ENCODE peak calls at places on chromosomes 11 and 22, in eight cellular contexts. One of them, this sample, is unnamed.
A peak's percentile ranks its signal among the peaks of the same experiment; 100 is the strongest.

GRCh38 chr11:62445314-62445740 is 26.5 kb downstream of the SCGB1A1 start:
- DNase-seq in suprapubic skin: no peak
- DNase-seq in stomach: peak; percentile 53
- DNase-seq in esophagus muscularis mucosa: no peak
- DNase-seq in prostate gland: peak; percentile 66
- DNase-seq in transverse colon: peak; percentile 56
- DNase-seq in GM23338: no peak
- DNase-seq in endothelial cell of umbilical vein: peak; percentile 82
- DNase-seq in this sample: no peak

GRCh38 chr22:19713228-19713627 is 1.1 kb upstream of the SEPTIN5 start:
- DNase-seq in suprapubic skin: no peak
- DNase-seq in stomach: no peak
- DNase-seq in esophagus muscularis mucosa: no peak
- DNase-seq in prostate gland: no peak
- DNase-seq in transverse colon: no peak
- DNase-seq in GM23338: no peak
- DNase-seq in endothelial cell of umbilical vein: no peak
- DNase-seq in this sample: no peak

GRCh38 chr22:37782340-37783168 is 25.2 kb upstream of the GCAT start:
- DNase-seq in suprapubic skin: no peak
- DNase-seq in stomach: no peak
- DNase-seq in esophagus muscularis mucosa: no peak
- DNase-seq in prostate gland: no peak
- DNase-seq in transverse colon: no peak
- DNase-seq in GM23338: no peak
- DNase-seq in endothelial cell of umbilical vein: peak; percentile 29
- DNase-seq in this sample: no peak

GRCh38 chr11:113778111-113778910 is 1.3 kb upstream of the CLDN25 start:
- DNase-seq in suprapubic skin: no peak
- DNase-seq in stomach: peak; percentile 51
- DNase-seq in esophagus muscularis mucosa: no peak
- DNase-seq in prostate gland: peak; percentile 67
- DNase-seq in transverse colon: no peak
- DNase-seq in GM23338: no peak
- DNase-seq in endothelial cell of umbilical vein: peak; percentile 65
- DNase-seq in this sample: no peak

GRCh38 chr11:88480217-88480616 is 142.7 kb upstream of the CTSC start:
- DNase-seq in suprapubic skin: no peak
- DNase-seq in stomach: no peak
- DNase-seq in esophagus muscularis mucosa: no peak
- DNase-seq in prostate gland: no peak
- DNase-seq in transverse colon: no peak
- DNase-seq in GM23338: no peak
- DNase-seq in endothelial cell of umbilical vein: peak; percentile 86
- DNase-seq in this sample: no peak

GRCh38 chr11:67404515-67405195 is 772 bp downstream of the TBC1D10C start:
- DNase-seq in suprapubic skin: no peak
- DNase-seq in stomach: no peak
- DNase-seq in esophagus muscularis mucosa: no peak
- DNase-seq in prostate gland: no peak
- DNase-seq in transverse colon: no peak
- DNase-seq in GM23338: no peak
- DNase-seq in endothelial cell of umbilical vein: no peak
- DNase-seq in this sample: no peak

GRCh38 chr11:101583180-101584128 is at the start of gene TRPC6:
- DNase-seq in suprapubic skin: no peak
- DNase-seq in stomach: no peak
- DNase-seq in esophagus muscularis mucosa: no peak
- DNase-seq in prostate gland: peak; percentile 39
- DNase-seq in transverse colon: peak; percentile 11
- DNase-seq in GM23338: peak; percentile 86
- DNase-seq in endothelial cell of umbilical vein: no peak
- DNase-seq in this sample: no peak

GRCh38 chr11:120858740-120859139 is 165.2 kb upstream of the TBCEL start:
- DNase-seq in suprapubic skin: no peak
- DNase-seq in stomach: no peak
- DNase-seq in esophagus muscularis mucosa: no peak
- DNase-seq in prostate gland: no peak
- DNase-seq in transverse colon: no peak
- DNase-seq in GM23338: peak; percentile 47
- DNase-seq in endothelial cell of umbilical vein: peak; percentile 19
- DNase-seq in this sample: no peak

GRCh38 chr22:29382575-29383328 is 5.6 kb downstream of the AP1B1 start:
- DNase-seq in suprapubic skin: no peak
- DNase-seq in stomach: peak; percentile 63
- DNase-seq in esophagus muscularis mucosa: no peak
- DNase-seq in prostate gland: no peak
- DNase-seq in transverse colon: peak; percentile 67
- DNase-seq in GM23338: no peak
- DNase-seq in endothelial cell of umbilical vein: peak; percentile 58
- DNase-seq in this sample: no peak

GRCh38 chr22:49492308-49492707 is 335.4 kb downstream of the BRD1 start:
- DNase-seq in suprapubic skin: no peak
- DNase-seq in stomach: no peak
- DNase-seq in esophagus muscularis mucosa: no peak
- DNase-seq in prostate gland: no peak
- DNase-seq in transverse colon: no peak
- DNase-seq in GM23338: no peak
- DNase-seq in endothelial cell of umbilical vein: no peak
- DNase-seq in this sample: no peak

GRCh38 chr11:10778217-10778970 is 27.3 kb downstream of the CTR9 start:
- DNase-seq in suprapubic skin: no peak
- DNase-seq in stomach: no peak
- DNase-seq in esophagus muscularis mucosa: no peak
- DNase-seq in prostate gland: no peak
- DNase-seq in transverse colon: no peak
- DNase-seq in GM23338: no peak
- DNase-seq in endothelial cell of umbilical vein: no peak
- DNase-seq in this sample: no peak

GRCh38 chr11:44726278-44727113 is at the start of gene TSPAN18:
- DNase-seq in suprapubic skin: no peak
- DNase-seq in stomach: no peak
- DNase-seq in esophagus muscularis mucosa: no peak
- DNase-seq in prostate gland: no peak
- DNase-seq in transverse colon: no peak
- DNase-seq in GM23338: peak; percentile 78
- DNase-seq in endothelial cell of umbilical vein: no peak
- DNase-seq in this sample: no peak

GRCh38 chr11:8800498-8801110 is 110.4 kb upstream of the AKIP1 start:
- DNase-seq in suprapubic skin: peak; percentile 18
- DNase-seq in stomach: no peak
- DNase-seq in esophagus muscularis mucosa: no peak
- DNase-seq in prostate gland: no peak
- DNase-seq in transverse colon: no peak
- DNase-seq in GM23338: no peak
- DNase-seq in endothelial cell of umbilical vein: no peak
- DNase-seq in this sample: no peak

GRCh38 chr11:35893796-35894475 is 49.9 kb upstream of the LDLRAD3 start:
- DNase-seq in suprapubic skin: no peak
- DNase-seq in stomach: no peak
- DNase-seq in esophagus muscularis mucosa: peak; percentile 84
- DNase-seq in prostate gland: peak; percentile 73
- DNase-seq in transverse colon: peak; percentile 20
- DNase-seq in GM23338: peak; percentile 8
- DNase-seq in endothelial cell of umbilical vein: no peak
- DNase-seq in this sample: no peak

GRCh38 chr11:130815074-130815802 is 101.0 kb downstream of the SNX19 start:
- DNase-seq in suprapubic skin: no peak
- DNase-seq in stomach: no peak
- DNase-seq in esophagus muscularis mucosa: peak; percentile 66
- DNase-seq in prostate gland: no peak
- DNase-seq in transverse colon: no peak
- DNase-seq in GM23338: no peak
- DNase-seq in endothelial cell of umbilical vein: no peak
- DNase-seq in this sample: no peak
- TF ChIP-seq POLR2AphosphoS5 in suprapubic skin: no peak
- TF ChIP-seq POLR2AphosphoS5 in stomach: no peak
- TF ChIP-seq POLR2AphosphoS5 in esophagus muscularis mucosa: no peak
- TF ChIP-seq POLR2AphosphoS5 in prostate gland: no peak
- TF ChIP-seq POLR2AphosphoS5 in transverse colon: no peak
- TF ChIP-seq POLR2AphosphoS5 in GM23338: no peak
- TF ChIP-seq POLR2AphosphoS5 in endothelial cell of umbilical vein: no peak
- TF ChIP-seq POLR2AphosphoS5 in this sample: no peak

DNA sequence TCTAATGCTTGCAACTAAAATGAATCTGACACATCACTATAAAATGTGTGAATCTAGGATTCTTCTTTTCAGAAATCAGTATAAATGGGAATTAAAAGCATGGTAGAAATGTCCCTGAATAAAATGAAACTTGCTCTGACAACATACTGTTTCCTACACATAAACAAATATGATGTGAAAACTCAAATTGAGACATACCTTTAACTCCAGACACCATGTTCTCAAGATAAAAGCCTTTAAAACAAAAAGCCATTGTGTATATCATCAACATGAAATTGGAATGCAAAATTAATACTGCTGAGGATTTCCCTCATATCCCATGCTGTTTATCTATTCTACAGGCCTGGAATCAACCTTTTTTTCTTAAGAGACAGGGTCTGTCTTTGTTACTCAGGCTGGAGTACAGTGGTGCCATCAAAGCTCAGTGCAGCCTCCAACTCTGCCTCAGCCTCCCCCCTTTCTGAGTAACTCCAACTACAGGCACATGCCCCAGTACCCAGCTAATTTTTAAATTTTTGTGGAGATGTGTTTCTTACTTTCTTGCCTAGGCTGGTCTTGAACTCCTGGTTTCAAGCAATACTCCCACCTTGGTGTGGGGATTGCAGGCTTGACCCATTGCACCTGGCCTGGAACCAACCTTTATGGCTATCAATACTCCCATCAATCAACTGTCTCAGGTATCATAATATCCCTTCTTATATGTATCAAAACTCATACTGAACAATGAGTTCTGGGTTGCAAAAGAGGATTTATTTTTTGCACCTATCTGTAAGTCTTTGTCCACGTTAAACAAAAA is 6.7 kb downstream of the TAF1D start:
- DNase-seq in suprapubic skin: no peak
- DNase-seq in stomach: no peak
- DNase-seq in esophagus muscularis mucosa: no peak
- DNase-seq in prostate gland: no peak
- DNase-seq in transverse colon: no peak
- DNase-seq in GM23338: no peak
- DNase-seq in endothelial cell of umbilical vein: no peak
- DNase-seq in this sample: no peak
- TF ChIP-seq POLR2AphosphoS5 in suprapubic skin: no peak
- TF ChIP-seq POLR2AphosphoS5 in stomach: no peak
- TF ChIP-seq POLR2AphosphoS5 in esophagus muscularis mucosa: no peak
- TF ChIP-seq POLR2AphosphoS5 in prostate gland: no peak
- TF ChIP-seq POLR2AphosphoS5 in transverse colon: no peak
- TF ChIP-seq POLR2AphosphoS5 in GM23338: no peak
- TF ChIP-seq POLR2AphosphoS5 in endothelial cell of umbilical vein: no peak
- TF ChIP-seq POLR2AphosphoS5 in this sample: no peak

GRCh38 chr22:31253949-31254348 is 38.3 kb downstream of the PIK3IP1 start:
- DNase-seq in suprapubic skin: peak; percentile 82
- DNase-seq in stomach: peak; percentile 89
- DNase-seq in esophagus muscularis mucosa: no peak
- DNase-seq in prostate gland: peak; percentile 98
- DNase-seq in transverse colon: peak; percentile 73
- DNase-seq in GM23338: peak; percentile 54
- DNase-seq in endothelial cell of umbilical vein: peak; percentile 82
- DNase-seq in this sample: no peak
- TF ChIP-seq POLR2AphosphoS5 in suprapubic skin: peak; percentile 72
- TF ChIP-seq POLR2AphosphoS5 in stomach: no peak
- TF ChIP-seq POLR2AphosphoS5 in esophagus muscularis mucosa: no peak
- TF ChIP-seq POLR2AphosphoS5 in prostate gland: peak; percentile 99
- TF ChIP-seq POLR2AphosphoS5 in transverse colon: no peak
- TF ChIP-seq POLR2AphosphoS5 in GM23338: no peak
- TF ChIP-seq POLR2AphosphoS5 in endothelial cell of umbilical vein: no peak
- TF ChIP-seq POLR2AphosphoS5 in this sample: peak; percentile 42

GRCh38 chr11:95925011-95925410 is 1.1 kb upstream of the MTMR2 start:
- DNase-seq in suprapubic skin: no peak
- DNase-seq in stomach: no peak
- DNase-seq in esophagus muscularis mucosa: no peak
- DNase-seq in prostate gland: no peak
- DNase-seq in transverse colon: no peak
- DNase-seq in GM23338: peak; percentile 23
- DNase-seq in endothelial cell of umbilical vein: no peak
- DNase-seq in this sample: no peak
- TF ChIP-seq POLR2AphosphoS5 in suprapubic skin: no peak
- TF ChIP-seq POLR2AphosphoS5 in stomach: no peak
- TF ChIP-seq POLR2AphosphoS5 in esophagus muscularis mucosa: no peak
- TF ChIP-seq POLR2AphosphoS5 in prostate gland: peak; percentile 16
- TF ChIP-seq POLR2AphosphoS5 in transverse colon: no peak
- TF ChIP-seq POLR2AphosphoS5 in GM23338: no peak
- TF ChIP-seq POLR2AphosphoS5 in endothelial cell of umbilical vein: no peak
- TF ChIP-seq POLR2AphosphoS5 in this sample: no peak

GRCh38 chr22:31749636-31750364 is at the start of gene PRR14L:
- DNase-seq in suprapubic skin: peak; percentile 99
- DNase-seq in stomach: peak; percentile 99
- DNase-seq in esophagus muscularis mucosa: peak; percentile 99
- DNase-seq in prostate gland: peak; percentile 98
- DNase-seq in transverse colon: peak; percentile 99
- DNase-seq in GM23338: peak; percentile 99
- DNase-seq in endothelial cell of umbilical vein: peak; percentile 96
- DNase-seq in this sample: peak; percentile 98
- TF ChIP-seq POLR2AphosphoS5 in suprapubic skin: peak; percentile 74
- TF ChIP-seq POLR2AphosphoS5 in stomach: peak; percentile 73
- TF ChIP-seq POLR2AphosphoS5 in esophagus muscularis mucosa: peak; percentile 92
- TF ChIP-seq POLR2AphosphoS5 in prostate gland: peak; percentile 98
- TF ChIP-seq POLR2AphosphoS5 in transverse colon: peak; percentile 90
- TF ChIP-seq POLR2AphosphoS5 in GM23338: peak; percentile 90
- TF ChIP-seq POLR2AphosphoS5 in endothelial cell of umbilical vein: peak; percentile 94
- TF ChIP-seq POLR2AphosphoS5 in this sample: peak; percentile 99